ENCODE peak calls at places on chromosomes 4 and X, in four cellular contexts. M is HepG2, Q is A549, D is K562. P is an unnamed sample.

GRCh38 chrX:155819966-155820491 is 61.1 kb upstream of the VAMP7 start:
- DNase-seq in M (peak), Q (peak), D (peak), P (peak)

GRCh38 chr4:47060561-47060960 is 29.2 kb downstream of the GABRB1 start:
- DNase-seq in M (no peak), Q (no peak), D (no peak), P (no peak)

GRCh38 chr4:120731561-120731960 is 191.0 kb downstream of the PRDM5 start:
- DNase-seq in Q (no peak), M (no peak), D (no peak), P (no peak)

GRCh38 chrX:68084765-68085164 is 348.5 kb downstream of the OPHN1 start:
- DNase-seq in M (no peak), Q (no peak), D (no peak), P (no peak)

GRCh38 chr4:87856816-87857215 is 24.0 kb downstream of the MEPE start:
- DNase-seq in M (peak), D (no peak), Q (no peak), P (peak)

GRCh38 chr4:101042847-101043246 is 304.5 kb downstream of the PPP3CA start:
- DNase-seq in D (no peak), Q (no peak), M (no peak), P (no peak)

GRCh38 chrX:70455366-70456202 is 10.9 kb downstream of the DLG3 start:
- DNase-seq in Q (no peak), D (no peak), M (no peak), P (peak)

GRCh38 chr4:169030575-169030982 is 20.5 kb upstream of the CBR4 start:
- DNase-seq in M (peak), D (no peak), Q (peak), P (no peak)

GRCh38 chr4:176790398-176790797 is 2.3 kb downstream of the VEGFC start:
- DNase-seq in M (no peak), Q (no peak), D (no peak), P (no peak)
- H3K4me3 ChIP-seq in M (no peak), Q (peak), D (no peak), P (no peak)

GRCh38 chr4:8428288-8429097 is 12.0 kb downstream of the ACOX3 start:
- DNase-seq in Q (peak), D (peak), M (peak), P (peak)
- TF ChIP-seq REST in Q (no peak), D (peak), M (no peak), P (no peak)

DNA sequence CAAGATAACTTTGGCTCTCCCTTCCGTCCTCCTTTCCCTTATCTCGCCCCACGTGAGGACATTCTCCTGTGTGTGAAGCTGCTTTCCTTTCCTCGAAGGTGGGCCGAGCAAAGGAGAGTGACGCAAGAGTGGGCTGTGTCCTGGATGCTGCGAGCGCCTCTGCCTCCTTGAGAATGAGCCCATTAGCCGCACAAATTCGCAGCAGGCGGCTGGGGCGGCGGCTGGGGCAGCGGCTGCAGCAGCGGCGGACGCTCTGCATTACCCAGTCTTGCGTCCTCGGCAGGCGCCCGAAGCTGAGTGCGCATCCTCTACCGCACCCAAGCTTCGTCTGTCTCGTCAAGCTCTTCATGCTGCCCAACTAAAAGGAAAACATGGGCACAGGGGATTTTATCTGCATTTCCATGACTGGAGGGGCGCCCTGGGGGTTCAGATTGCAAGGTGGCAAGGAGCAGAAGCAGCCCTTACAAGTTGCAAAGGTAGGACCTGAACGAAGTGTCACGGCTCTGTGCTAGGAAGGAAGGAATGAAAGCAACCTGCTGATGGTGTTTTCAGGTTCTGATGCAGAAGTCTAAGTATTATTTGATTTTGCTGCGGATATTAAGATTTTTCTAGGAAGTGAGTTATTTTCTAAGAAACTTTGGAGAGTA is at the start of gene SYNPO2:
- DNase-seq in D (peak), Q (peak), M (no peak), P (peak)
- H3K4me3 ChIP-seq in D (no peak), Q (peak), M (peak), P (peak)

GRCh38 chrX:7155163-7155562 is 7.2 kb upstream of the PUDP start:
- DNase-seq in M (no peak), Q (no peak), D (no peak), P (no peak)

GRCh38 chrX:7154040-7154597 is 6.2 kb upstream of the PUDP start:
- DNase-seq in Q (no peak), D (no peak), M (no peak), P (peak)

GRCh38 chrX:7159132-7159861 is 11.3 kb upstream of the PUDP start:
- DNase-seq in M (no peak), Q (peak), D (no peak), P (no peak)

GRCh38 chrX:7156879-7157278 is 8.9 kb upstream of the PUDP start:
- DNase-seq in M (no peak), Q (no peak), D (no peak), P (no peak)

DNA sequence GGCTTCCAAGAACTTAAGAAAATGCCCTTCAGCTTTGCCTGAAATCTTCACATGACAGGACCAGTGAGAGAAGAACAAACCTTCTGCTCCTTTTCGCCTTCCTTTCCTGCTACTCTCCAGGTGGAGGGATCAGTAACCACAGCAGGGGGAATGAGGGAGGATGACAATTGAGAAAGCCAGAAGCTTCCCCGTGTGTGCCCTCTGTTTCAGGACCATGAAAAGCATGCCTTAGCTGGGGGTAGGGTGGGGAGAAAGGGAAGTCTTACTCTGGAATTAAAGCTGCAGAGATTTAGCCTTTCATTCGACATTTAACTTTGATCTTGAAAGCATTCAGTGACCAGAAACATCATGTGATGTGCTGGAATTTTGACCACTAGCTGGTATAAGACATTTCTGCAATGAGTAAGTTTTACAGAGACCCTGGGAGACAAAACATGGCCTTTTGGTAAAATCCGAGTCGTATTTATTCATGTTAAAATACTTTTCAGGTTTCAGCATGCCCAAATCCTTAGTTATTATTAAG is 10.6 kb upstream of the PUDP start:
- DNase-seq in Q (no peak), D (no peak), M (no peak), P (peak)
- TF ChIP-seq REST in Q (no peak), D (no peak), M (no peak), P (peak)

GRCh38 chrX:9765737-9766098 is at the start of gene GPR143:
- DNase-seq in D (no peak), M (no peak), Q (no peak), P (peak)
- H3K4me3 ChIP-seq in D (no peak), M (no peak), Q (no peak), P (peak)

GRCh38 chr4:71231753-71232420 is 106.9 kb upstream of the SLC4A4 start:
- DNase-seq in M (no peak), Q (no peak), D (no peak), P (peak)

GRCh38 chr4:71230258-71230594 is 108.6 kb upstream of the SLC4A4 start:
- DNase-seq in D (no peak), Q (no peak), M (no peak), P (no peak)

GRCh38 chr4:71229477-71230257 is 109.2 kb upstream of the SLC4A4 start:
- DNase-seq in Q (peak), M (peak), D (peak), P (peak)

GRCh38 chr4:71230613-71231012 is 108.2 kb upstream of the SLC4A4 start:
- DNase-seq in Q (no peak), D (no peak), M (no peak), P (no peak)

DNA sequence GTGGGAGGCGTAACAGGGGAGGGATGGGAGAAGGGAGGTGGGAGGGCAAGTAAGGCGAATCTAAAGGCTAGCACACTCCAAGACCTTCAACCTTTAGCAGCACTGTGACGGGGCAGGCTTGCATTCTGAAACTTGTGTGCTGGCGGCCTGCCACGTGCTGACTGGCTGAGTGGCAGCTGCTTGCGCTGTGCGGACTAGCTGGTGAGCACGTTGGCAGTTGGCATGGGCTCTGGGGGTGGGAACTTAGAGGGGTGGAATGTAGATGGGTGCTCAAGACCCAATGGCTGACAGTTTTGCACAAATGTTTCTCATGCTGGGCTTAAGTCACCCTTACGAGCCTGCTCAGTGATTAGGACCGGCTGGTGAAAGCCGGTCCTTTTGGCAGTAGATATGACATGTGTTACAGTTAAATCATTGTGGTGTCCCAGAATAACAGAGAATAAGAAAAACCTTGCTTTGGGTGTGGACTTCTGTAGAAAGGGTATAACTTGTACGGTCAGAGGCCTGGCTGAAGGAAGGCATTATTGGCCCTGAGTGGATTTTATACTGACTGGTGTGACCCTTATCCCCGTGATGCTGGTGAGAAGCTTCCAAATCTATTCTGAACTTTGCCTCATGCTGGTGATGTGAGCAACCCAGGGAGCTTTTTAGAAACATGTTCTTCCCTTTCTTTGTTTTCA is 107.6 kb upstream of the SLC4A4 start:
- DNase-seq in M (no peak), Q (no peak), D (no peak), P (peak)
- TF ChIP-seq REST in M (no peak), Q (no peak), D (no peak), P (no peak)

GRCh38 chr4:163613375-163613774 is 118.9 kb downstream of the TMA16 start:
- DNase-seq in M (no peak), D (no peak), Q (no peak), P (no peak)
- H3K4me3 ChIP-seq in M (no peak), D (no peak), Q (no peak), P (no peak)

GRCh38 chr4:108512615-108513505 is 107.5 kb upstream of the RPL34 start:
- DNase-seq in M (peak), Q (peak), D (peak), P (peak)
- TF ChIP-seq REST in M (no peak), Q (no peak), D (no peak), P (no peak)

GRCh38 chrX:43564953-43565352 is 91.1 kb upstream of the MAOA start:
- DNase-seq in D (no peak), Q (no peak), M (no peak), P (no peak)
- H3K4me3 ChIP-seq in D (no peak), Q (no peak), M (no peak), P (no peak)

GRCh38 chrX:139532834-139533233 is 2.3 kb downstream of the F9 start:
- DNase-seq in Q (no peak), D (no peak), M (no peak), P (no peak)

GRCh38 chrX:139533444-139533843 is 2.9 kb downstream of the F9 start:
- DNase-seq in Q (no peak), M (no peak), D (no peak), P (no peak)

DNA sequence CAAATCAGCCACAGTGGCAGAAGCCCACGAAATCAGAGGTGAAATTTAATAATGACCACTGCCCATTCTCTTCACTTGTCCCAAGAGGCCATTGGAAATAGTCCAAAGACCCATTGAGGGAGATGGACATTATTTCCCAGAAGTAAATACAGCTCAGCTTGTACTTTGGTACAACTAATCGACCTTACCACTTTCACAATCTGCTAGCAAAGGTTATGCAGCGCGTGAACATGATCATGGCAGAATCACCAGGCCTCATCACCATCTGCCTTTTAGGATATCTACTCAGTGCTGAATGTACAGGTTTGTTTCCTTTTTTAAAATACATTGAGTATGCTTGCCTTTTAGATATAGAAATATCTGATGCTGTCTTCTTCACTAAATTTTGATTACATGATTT is at the start of gene F9:
- DNase-seq in Q (no peak), D (no peak), M (no peak), P (no peak)
- TF ChIP-seq REST in Q (no peak), D (no peak), M (no peak), P (no peak)